ENCODE peak calls at places on chromosomes 12 and 14, in four cellular contexts. P, A, I and R are unnamed samples.
A peak's percentile ranks its signal among the peaks of the same experiment; 100 is the strongest.

GRCh38 chr14:106208794-106209193 is 682.4 kb downstream of the TMEM121 start:
- DNase-seq in I (no peak), A (no peak), P (no peak), R (no peak)

GRCh38 chr14:52377940-52378339 is 63.8 kb downstream of the PTGER2 start:
- DNase-seq in A (no peak), P (no peak), I (no peak), R (no peak)

GRCh38 chr12:18895946-18896345 is 158.0 kb downstream of the CAPZA3 start:
- DNase-seq in I (no peak), P (no peak), A (peak; percentile 22), R (no peak)

GRCh38 chr12:61504396-61505115 is 755.6 kb upstream of the USP15 start:
- DNase-seq in P (no peak), I (no peak), A (no peak), R (no peak)

GRCh38 chr12:49548822-49549648 is 10.2 kb downstream of the KCNH3 start:
- DNase-seq in I (no peak), A (peak; percentile 63), P (no peak), R (no peak)

GRCh38 chr14:50013198-50013918 is 103.0 kb downstream of the VCPKMT start:
- DNase-seq in I (peak; percentile 85), A (no peak), P (peak; percentile 69), R (no peak)

GRCh38 chr14:105142651-105143450 is 25.7 kb downstream of the JAG2 start:
- DNase-seq in A (no peak), I (no peak), P (no peak), R (no peak)

GRCh38 chr12:133129368-133130037 is 571 bp downstream of the ZNF891 start:
- DNase-seq in A (no peak), I (no peak), P (peak; percentile 2), R (no peak)

GRCh38 chr14:101224356-101225115 is 321.0 kb upstream of the RTL1 start:
- DNase-seq in P (no peak), A (peak; percentile 25), I (no peak), R (no peak)

GRCh38 chr14:101361044-101361443 is 200.3 kb upstream of the DIO3 start:
- DNase-seq in I (no peak), A (no peak), P (no peak), R (no peak)

GRCh38 chr14:101215936-101216335 is 312.4 kb upstream of the RTL1 start:
- DNase-seq in P (no peak), A (no peak), I (no peak), R (no peak)

GRCh38 chr14:105709281-105710118 is 183.1 kb downstream of the TMEM121 start:
- DNase-seq in I (no peak), P (no peak), A (no peak), R (no peak)

GRCh38 chr12:99558113-99558512 is 89.4 kb upstream of the GARIN6 start:
- DNase-seq in I (no peak), P (no peak), A (no peak), R (no peak)

GRCh38 chr14:31572955-31573354 is 11.8 kb downstream of the NUBPL start:
- DNase-seq in A (no peak), I (no peak), P (no peak), R (no peak)

GRCh38 chr14:51704465-51705050 is 52.8 kb downstream of the FRMD6 start:
- DNase-seq in A (no peak), P (no peak), I (no peak), R (no peak)

GRCh38 chr12:48744251-48745008 is 27.9 kb upstream of the CCNT1 start:
- DNase-seq in A (no peak), I (no peak), P (no peak), R (no peak)

GRCh38 chr12:127334324-127334723 is 932.6 kb upstream of the TMEM132C start:
- DNase-seq in A (no peak), I (no peak), P (no peak), R (no peak)

GRCh38 chr12:26736563-26737486 is 96.2 kb downstream of the ITPR2 start:
- DNase-seq in P (peak; percentile 99), A (no peak), I (no peak), R (peak; percentile 8)

GRCh38 chr14:52960627-52961026 is 9.8 kb upstream of the FERMT2 start:
- DNase-seq in A (no peak), P (no peak), I (no peak), R (no peak)

GRCh38 chr12:19689801-19690472 is 250.6 kb downstream of the AEBP2 start:
- DNase-seq in A (no peak), I (peak; percentile 8), P (no peak), R (no peak)

GRCh38 chr12:116372815-116373214 is 95.3 kb upstream of the MED13L start:
- DNase-seq in P (no peak), A (no peak), I (no peak), R (no peak)

GRCh38 chr12:12818693-12819092 is 5.5 kb downstream of the DDX47 start:
- DNase-seq in A (no peak), P (no peak), I (no peak), R (no peak)

DNA sequence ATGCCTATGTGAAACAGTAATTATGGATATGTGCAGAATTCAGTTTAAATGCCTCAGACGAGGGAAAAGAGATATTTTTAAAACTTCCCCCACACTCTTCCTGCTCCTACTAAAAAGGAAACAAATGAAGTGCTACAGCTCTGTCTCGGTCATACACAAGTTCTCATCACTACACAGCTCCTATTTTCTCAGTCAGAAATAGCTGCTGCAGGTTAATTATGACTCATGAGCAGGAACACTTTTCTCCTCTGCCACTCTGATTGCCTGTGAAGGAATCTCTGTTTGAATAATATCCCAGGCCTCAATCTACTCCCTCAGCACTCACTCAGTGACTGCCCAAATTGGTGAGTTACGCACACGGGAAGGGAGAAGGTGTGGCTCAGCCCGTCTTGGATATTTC is 703.6 kb upstream of the FLRT2 start:
- DNase-seq in A (no peak), P (no peak), I (no peak), R (no peak)
- TF ChIP-seq TCF7L2 in A (no peak), P (no peak), I (no peak), R (no peak)

GRCh38 chr12:47082963-47083621 is 3.3 kb upstream of the AMIGO2 start:
- DNase-seq in I (no peak), A (peak; percentile 20), P (no peak), R (peak; percentile 96)

GRCh38 chr12:47088021-47088944 is 8.5 kb upstream of the AMIGO2 start:
- DNase-seq in A (no peak), I (no peak), P (peak; percentile 53), R (no peak)

GRCh38 chr12:47084172-47084571 is 4.4 kb upstream of the AMIGO2 start:
- DNase-seq in P (no peak), A (no peak), I (no peak), R (no peak)

GRCh38 chr12:47087088-47087688 is 7.4 kb upstream of the AMIGO2 start:
- DNase-seq in A (no peak), P (no peak), I (no peak), R (no peak)

GRCh38 chr12:47085815-47086252 is 6.1 kb upstream of the AMIGO2 start:
- DNase-seq in A (peak; percentile 65), I (no peak), P (peak; percentile 41), R (no peak)
- TF ChIP-seq TCF7L2 in A (no peak), I (no peak), P (no peak), R (no peak)

GRCh38 chr12:118237053-118237665 is 101.2 kb downstream of the PEBP1 start:
- DNase-seq in P (no peak), A (no peak), I (no peak), R (no peak)
- TF ChIP-seq TCF7L2 in P (no peak), A (no peak), I (no peak), R (no peak)

GRCh38 chr12:120394483-120395367 is 25.8 kb upstream of the MSI1 start:
- DNase-seq in I (no peak), P (no peak), A (no peak), R (no peak)
- TF ChIP-seq TCF7L2 in I (no peak), P (no peak), A (no peak), R (no peak)

GRCh38 chr12:46391630-46392029 is 19.1 kb upstream of the SLC38A2 start:
- DNase-seq in P (no peak), A (no peak), I (no peak), R (no peak)
- TF ChIP-seq TCF7L2 in P (no peak), A (no peak), I (no peak), R (no peak)

GRCh38 chr12:129550353-129550752 is 353.5 kb downstream of the TMEM132D start:
- DNase-seq in P (no peak), I (no peak), A (no peak), R (no peak)
- TF ChIP-seq TCF7L2 in P (no peak), I (no peak), A (no peak), R (no peak)

DNA sequence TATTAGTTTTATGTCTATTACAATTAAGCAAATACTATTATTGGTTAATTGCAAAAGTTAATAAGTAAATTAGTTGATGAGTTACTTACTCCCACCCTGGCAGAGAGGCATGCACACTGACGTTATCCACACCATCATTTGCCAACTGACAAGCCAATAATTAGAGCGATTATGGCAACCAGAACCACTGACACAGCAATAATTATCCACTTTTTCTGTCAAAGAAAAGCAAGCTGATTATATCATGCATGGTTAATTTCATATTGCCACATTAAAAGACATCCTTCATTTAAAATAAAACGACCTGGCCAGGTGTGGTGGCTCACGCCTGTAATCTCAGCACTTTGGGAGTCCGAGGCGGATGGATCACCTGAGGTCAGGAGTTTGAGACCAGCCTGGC is 43.1 kb downstream of the STX2 start:
- DNase-seq in I (no peak), P (no peak), A (no peak), R (no peak)
- TF ChIP-seq TCF7L2 in I (no peak), P (no peak), A (no peak), R (no peak)